ENCODE peak calls at places on chromosomes 12 and 14, in ten cellular contexts. T is sigmoid colon; G is activated naive CD4-positive, alpha-beta T cell treated with anti-CD3 and anti-CD28 coated beads, Interleukin-2, amount 10 ng/mL, durations not matched to agents 7 days and 5 days; H is central memory CD4-positive, alpha-beta T cell; Z is NCI-H345; A is Daoy; U is kidney tubule cell; I is stimulated activated CD4-positive, alpha-beta T cell treated with anti-CD3 and anti-CD28 coated beads, Interleukin-4, amount 100 ng/mL, for 24 hours; C is OCI-M1; O is NCI-H1105. Y is an unnamed sample.

GRCh38 chr12:48811454-48812090 is 6.7 kb upstream of the CACNB3 start:
- DNase-seq in U (no peak), I (no peak), G (no peak), T (no peak), O (no peak), C (no peak), H (no peak), Z (no peak), A (no peak), Y (no peak)

GRCh38 chr12:94172031-94172430 is 23.7 kb downstream of the PLXNC1 start:
- DNase-seq in Z (no peak), O (no peak), C (peak; percentile 91), T (no peak), H (no peak), U (no peak), I (peak; percentile 66), A (peak; percentile 67), G (peak; percentile 25), Y (no peak)

GRCh38 chr12:95216704-95217376 is 427 bp downstream of the FGD6 start:
- DNase-seq in C (peak; percentile 48), T (no peak), U (peak; percentile 60), H (no peak), G (no peak), O (peak; percentile 68), Z (no peak), A (peak; percentile 29), I (no peak), Y (peak; percentile 21)

GRCh38 chr12:67772276-67773169 is 124.0 kb downstream of the DYRK2 start:
- DNase-seq in G (no peak), H (no peak), A (peak; percentile 29), O (peak; percentile 7), C (no peak), U (no peak), Z (peak; percentile 44), T (peak; percentile 66), I (no peak), Y (no peak)

GRCh38 chr14:69571879-69572633 is 2.6 kb downstream of the CCDC177 start:
- DNase-seq in I (no peak), G (peak; percentile 26), T (no peak), H (no peak), C (no peak), O (no peak), Z (no peak), A (no peak), U (peak; percentile 52), Y (peak; percentile 76)

GRCh38 chr12:9872743-9873142 is 3.6 kb upstream of the CLEC2B start:
- DNase-seq in C (no peak), T (no peak), U (no peak), I (no peak), G (no peak), Z (no peak), O (peak; percentile 38), A (no peak), H (no peak), Y (no peak)

GRCh38 chr14:63781686-63782085 is 53.8 kb upstream of the SGPP1 start:
- DNase-seq in Z (no peak), H (no peak), I (no peak), O (no peak), G (no peak), A (peak; percentile 30), C (no peak), U (peak; percentile 67), T (no peak), Y (no peak)

GRCh38 chr12:109698820-109699219 is 14.8 kb upstream of the FAM222A start:
- DNase-seq in Z (no peak), U (no peak), A (no peak), C (no peak), I (no peak), G (no peak), O (no peak), T (no peak), H (no peak), Y (no peak)

GRCh38 chr12:132190012-132190755 is 45.9 kb downstream of the NOC4L start:
- DNase-seq in A (peak; percentile 36), O (no peak), C (no peak), I (no peak), T (no peak), G (no peak), U (no peak), H (no peak), Z (no peak), Y (no peak)

GRCh38 chr14:22689186-22689585 is 45.0 kb upstream of the OR6J1 start:
- DNase-seq in A (peak; percentile 93), Z (no peak), I (peak; percentile 7), G (no peak), O (no peak), U (peak; percentile 97), H (no peak), T (no peak), C (no peak), Y (no peak)

GRCh38 chr12:30811966-30812365 is 57.2 kb upstream of the CAPRIN2 start:
- DNase-seq in O (no peak), A (no peak), T (no peak), I (no peak), U (peak; percentile 26), H (no peak), G (no peak), C (peak; percentile 19), Z (no peak), Y (no peak)

GRCh38 chr14:67577909-67578749 is 21.9 kb downstream of the PIGH start:
- DNase-seq in A (no peak), O (peak; percentile 7), Z (no peak), G (no peak), C (no peak), T (peak; percentile 58), H (no peak), I (no peak), U (no peak), Y (no peak)

GRCh38 chr12:107152331-107152730 is 59.0 kb upstream of the CRY1 start:
- DNase-seq in I (no peak), C (no peak), G (no peak), H (no peak), Z (no peak), U (no peak), T (no peak), A (no peak), O (no peak), Y (no peak)

GRCh38 chr12:9319044-9319841 is 111.0 kb upstream of the PZP start:
- DNase-seq in G (no peak), U (no peak), T (no peak), A (no peak), Z (no peak), C (no peak), O (no peak), I (no peak), H (no peak), Y (no peak)

GRCh38 chr12:56792678-56793077 is 29.6 kb downstream of the HSD17B6 start:
- DNase-seq in U (no peak), T (no peak), A (no peak), Z (no peak), H (no peak), I (no peak), C (no peak), G (no peak), O (no peak), Y (no peak)

GRCh38 chr14:62934439-62934838 is 110.8 kb downstream of the KCNH5 start:
- DNase-seq in G (no peak), U (no peak), I (no peak), C (no peak), H (no peak), Z (no peak), T (no peak), A (no peak), O (peak; percentile 11), Y (no peak)

GRCh38 chr12:128387811-128388422 is 120.9 kb downstream of the TMEM132C start:
- DNase-seq in C (peak; percentile 75), G (peak; percentile 29), H (no peak), T (no peak), A (peak; percentile 50), O (no peak), Z (no peak), U (peak; percentile 35), I (no peak), Y (peak; percentile 38)

GRCh38 chr14:67461341-67461985 is 27.1 kb downstream of the TMEM229B start:
- DNase-seq in T (no peak), U (peak; percentile 82), I (no peak), C (no peak), H (no peak), G (no peak), A (no peak), O (no peak), Z (no peak), Y (no peak)

GRCh38 chr12:125161712-125162023 is 96.4 kb downstream of the AACS start:
- DNase-seq in H (no peak), O (no peak), C (no peak), Z (no peak), I (no peak), A (no peak), U (no peak), G (no peak), T (no peak), Y (no peak)

GRCh38 chr12:40650038-40650704 is 42.1 kb upstream of the CNTN1 start:
- DNase-seq in U (no peak), C (peak; percentile 26), T (no peak), I (no peak), Z (no peak), G (no peak), A (no peak), H (no peak), O (no peak), Y (no peak)

GRCh38 chr12:115261691-115262398 is 577.9 kb upstream of the TBX3 start:
- DNase-seq in O (peak; percentile 8), A (peak; percentile 42), T (no peak), C (no peak), I (no peak), G (no peak), H (no peak), U (peak; percentile 84), Z (no peak), Y (peak; percentile 35)

GRCh38 chr12:116346751-116347150 is 69.3 kb upstream of the MED13L start:
- DNase-seq in I (no peak), C (no peak), G (no peak), A (peak; percentile 69), O (no peak), H (no peak), U (peak; percentile 67), T (no peak), Z (no peak), Y (no peak)

GRCh38 chr14:75259510-75259855 is 19.1 kb upstream of the FOS start:
- DNase-seq in H (no peak), O (peak; percentile 28), G (no peak), U (no peak), T (no peak), A (peak; percentile 35), C (peak; percentile 59), I (no peak), Z (no peak), Y (no peak)

GRCh38 chr12:74334770-74335169 is 202.9 kb upstream of the ATXN7L3B start:
- DNase-seq in H (no peak), Z (no peak), U (no peak), G (no peak), C (no peak), T (no peak), A (no peak), I (no peak), O (peak; percentile 55), Y (no peak)

GRCh38 chr12:93380480-93381121 is 2.9 kb downstream of the NUDT4 start:
- DNase-seq in I (no peak), T (no peak), H (no peak), U (peak; percentile 32), Z (peak; percentile 41), O (peak; percentile 31), C (peak; percentile 73), A (no peak), G (no peak), Y (peak; percentile 50)

GRCh38 chr14:103651585-103651984 is 22.6 kb downstream of the KLC1 start:
- DNase-seq in H (no peak), T (no peak), Z (no peak), I (no peak), O (no peak), C (no peak), A (no peak), U (no peak), G (no peak), Y (no peak)

GRCh38 chr12:69630191-69630590 is 19.5 kb upstream of the LRRC10 start:
- DNase-seq in I (no peak), T (no peak), Z (no peak), H (no peak), A (no peak), G (no peak), O (no peak), U (peak; percentile 29), C (peak; percentile 17), Y (no peak)

GRCh38 chr14:32349322-32349721 is 20.2 kb downstream of the AKAP6 start:
- DNase-seq in T (no peak), H (no peak), A (no peak), O (no peak), G (no peak), I (no peak), Z (no peak), U (no peak), C (no peak), Y (no peak)

Y was measured in NCI-H748 treated with DMSO at 0.1 percent for 48 hours.